ENCODE peak calls at places on chromosomes 16 and 17, in eight cellular contexts. One of them, this sample, is unnamed.

GRCh38 chr16:81519298-81520150 is 74.9 kb downstream of the CMIP start:
- DNase-seq in BJ: no peak
- DNase-seq in GM12865: peak; percentile 26
- DNase-seq in activated naive CD4-positive, alpha-beta T cell: no peak
- DNase-seq in activated CD8-positive, alpha-beta memory T cell treated with anti-CD3 and anti-CD28 coated beads for 24 hours: no peak
- DNase-seq in NCI-H2081: no peak
- DNase-seq in AG08395: no peak
- DNase-seq in H7: no peak
- DNase-seq in this sample: no peak

GRCh38 chr17:19978206-19978802 is 676 bp upstream of the AKAP10 start:
- DNase-seq in activated naive CD4-positive, alpha-beta T cell: no peak
- DNase-seq in AG08395: peak; percentile 7
- DNase-seq in GM12865: no peak
- DNase-seq in activated CD8-positive, alpha-beta memory T cell treated with anti-CD3 and anti-CD28 coated beads for 24 hours: no peak
- DNase-seq in H7: peak; percentile 56
- DNase-seq in BJ: no peak
- DNase-seq in NCI-H2081: no peak
- DNase-seq in this sample: no peak

GRCh38 chr16:81896902-81897301 is 114.4 kb downstream of the SDR42E1 start:
- DNase-seq in activated CD8-positive, alpha-beta memory T cell treated with anti-CD3 and anti-CD28 coated beads for 24 hours: no peak
- DNase-seq in AG08395: no peak
- DNase-seq in activated naive CD4-positive, alpha-beta T cell: no peak
- DNase-seq in BJ: no peak
- DNase-seq in GM12865: no peak
- DNase-seq in NCI-H2081: no peak
- DNase-seq in H7: no peak
- DNase-seq in this sample: no peak

GRCh38 chr17:42325026-42325425 is 36.7 kb downstream of the STAT5A start:
- DNase-seq in activated naive CD4-positive, alpha-beta T cell: no peak
- DNase-seq in NCI-H2081: no peak
- DNase-seq in BJ: peak; percentile 73
- DNase-seq in GM12865: no peak
- DNase-seq in activated CD8-positive, alpha-beta memory T cell treated with anti-CD3 and anti-CD28 coated beads for 24 hours: no peak
- DNase-seq in AG08395: peak; percentile 90
- DNase-seq in H7: no peak
- DNase-seq in this sample: no peak

GRCh38 chr17:80028030-80028429 is 7.6 kb downstream of the TBC1D16 start:
- DNase-seq in GM12865: no peak
- DNase-seq in AG08395: no peak
- DNase-seq in NCI-H2081: peak; percentile 43
- DNase-seq in activated CD8-positive, alpha-beta memory T cell treated with anti-CD3 and anti-CD28 coated beads for 24 hours: no peak
- DNase-seq in activated naive CD4-positive, alpha-beta T cell: no peak
- DNase-seq in BJ: no peak
- DNase-seq in H7: no peak
- DNase-seq in this sample: no peak

GRCh38 chr16:1612320-1613111 is at the start of gene CRAMP1:
- DNase-seq in activated CD8-positive, alpha-beta memory T cell treated with anti-CD3 and anti-CD28 coated beads for 24 hours: no peak
- DNase-seq in NCI-H2081: no peak
- DNase-seq in H7: no peak
- DNase-seq in AG08395: peak; percentile 7
- DNase-seq in GM12865: peak; percentile 18
- DNase-seq in BJ: no peak
- DNase-seq in activated naive CD4-positive, alpha-beta T cell: no peak
- DNase-seq in this sample: no peak

GRCh38 chr16:28538733-28539596 is at the start of gene NUPR1:
- DNase-seq in H7: peak; percentile 52
- DNase-seq in activated CD8-positive, alpha-beta memory T cell treated with anti-CD3 and anti-CD28 coated beads for 24 hours: no peak
- DNase-seq in NCI-H2081: no peak
- DNase-seq in AG08395: peak; percentile 99
- DNase-seq in BJ: peak; percentile 93
- DNase-seq in activated naive CD4-positive, alpha-beta T cell: no peak
- DNase-seq in GM12865: no peak
- DNase-seq in this sample: peak; percentile 93

GRCh38 chr17:34146440-34147043 is 108.5 kb upstream of the CCL2 start:
- DNase-seq in AG08395: no peak
- DNase-seq in H7: peak; percentile 71
- DNase-seq in BJ: no peak
- DNase-seq in activated CD8-positive, alpha-beta memory T cell treated with anti-CD3 and anti-CD28 coated beads for 24 hours: peak; percentile 70
- DNase-seq in activated naive CD4-positive, alpha-beta T cell: peak; percentile 3
- DNase-seq in GM12865: peak; percentile 67
- DNase-seq in NCI-H2081: no peak
- DNase-seq in this sample: no peak

GRCh38 chr17:41420134-41420533 is 4.3 kb downstream of the KRT37 start:
- DNase-seq in NCI-H2081: no peak
- DNase-seq in H7: no peak
- DNase-seq in activated naive CD4-positive, alpha-beta T cell: no peak
- DNase-seq in BJ: no peak
- DNase-seq in AG08395: peak; percentile 58
- DNase-seq in GM12865: no peak
- DNase-seq in activated CD8-positive, alpha-beta memory T cell treated with anti-CD3 and anti-CD28 coated beads for 24 hours: no peak
- DNase-seq in this sample: no peak

GRCh38 chr17:63519972-63520882 is 2.9 kb upstream of the KCNH6 start:
- DNase-seq in H7: no peak
- DNase-seq in activated naive CD4-positive, alpha-beta T cell: no peak
- DNase-seq in BJ: no peak
- DNase-seq in GM12865: no peak
- DNase-seq in activated CD8-positive, alpha-beta memory T cell treated with anti-CD3 and anti-CD28 coated beads for 24 hours: no peak
- DNase-seq in AG08395: no peak
- DNase-seq in NCI-H2081: peak; percentile 93
- DNase-seq in this sample: no peak

GRCh38 chr17:75273968-75274708 is 3.1 kb upstream of the MIF4GD start:
- DNase-seq in activated CD8-positive, alpha-beta memory T cell treated with anti-CD3 and anti-CD28 coated beads for 24 hours: no peak
- DNase-seq in activated naive CD4-positive, alpha-beta T cell: no peak
- DNase-seq in AG08395: peak; percentile 67
- DNase-seq in H7: no peak
- DNase-seq in GM12865: no peak
- DNase-seq in BJ: no peak
- DNase-seq in NCI-H2081: no peak
- DNase-seq in this sample: no peak

GRCh38 chr17:72361892-72362291 is 241.1 kb downstream of the SOX9 start:
- DNase-seq in NCI-H2081: no peak
- DNase-seq in activated naive CD4-positive, alpha-beta T cell: no peak
- DNase-seq in BJ: no peak
- DNase-seq in activated CD8-positive, alpha-beta memory T cell treated with anti-CD3 and anti-CD28 coated beads for 24 hours: no peak
- DNase-seq in H7: no peak
- DNase-seq in AG08395: no peak
- DNase-seq in GM12865: no peak
- DNase-seq in this sample: no peak

GRCh38 chr16:10514369-10515055 is 65.9 kb downstream of the EMP2 start:
- DNase-seq in AG08395: peak; percentile 52
- DNase-seq in BJ: peak; percentile 27
- DNase-seq in activated CD8-positive, alpha-beta memory T cell treated with anti-CD3 and anti-CD28 coated beads for 24 hours: peak; percentile 65
- DNase-seq in NCI-H2081: peak; percentile 2
- DNase-seq in activated naive CD4-positive, alpha-beta T cell: no peak
- DNase-seq in GM12865: peak; percentile 72
- DNase-seq in H7: peak; percentile 62
- DNase-seq in this sample: no peak

GRCh38 chr16:11499295-11500089 is 87.2 kb downstream of the LITAF start:
- DNase-seq in BJ: no peak
- DNase-seq in activated CD8-positive, alpha-beta memory T cell treated with anti-CD3 and anti-CD28 coated beads for 24 hours: no peak
- DNase-seq in NCI-H2081: no peak
- DNase-seq in GM12865: no peak
- DNase-seq in AG08395: no peak
- DNase-seq in H7: peak; percentile 59
- DNase-seq in activated naive CD4-positive, alpha-beta T cell: no peak
- DNase-seq in this sample: no peak

GRCh38 chr17:39485555-39485954 is 24.3 kb downstream of the CDK12 start:
- DNase-seq in AG08395: peak; percentile 72
- DNase-seq in activated naive CD4-positive, alpha-beta T cell: no peak
- DNase-seq in H7: no peak
- DNase-seq in BJ: peak; percentile 94
- DNase-seq in NCI-H2081: no peak
- DNase-seq in activated CD8-positive, alpha-beta memory T cell treated with anti-CD3 and anti-CD28 coated beads for 24 hours: no peak
- DNase-seq in GM12865: no peak
- DNase-seq in this sample: no peak

GRCh38 chr17:17698869-17699351 is 17.7 kb downstream of the RAI1 start:
- DNase-seq in activated CD8-positive, alpha-beta memory T cell treated with anti-CD3 and anti-CD28 coated beads for 24 hours: no peak
- DNase-seq in activated naive CD4-positive, alpha-beta T cell: no peak
- DNase-seq in H7: peak; percentile 76
- DNase-seq in NCI-H2081: no peak
- DNase-seq in BJ: no peak
- DNase-seq in AG08395: no peak
- DNase-seq in GM12865: no peak
- DNase-seq in this sample: no peak

GRCh38 chr17:40107266-40107980 is 7.0 kb upstream of the NR1D1 start:
- DNase-seq in BJ: no peak
- DNase-seq in NCI-H2081: no peak
- DNase-seq in activated CD8-positive, alpha-beta memory T cell treated with anti-CD3 and anti-CD28 coated beads for 24 hours: peak; percentile 79
- DNase-seq in activated naive CD4-positive, alpha-beta T cell: no peak
- DNase-seq in AG08395: no peak
- DNase-seq in GM12865: peak; percentile 59
- DNase-seq in H7: peak; percentile 30
- DNase-seq in this sample: no peak

GRCh38 chr16:1990336-1991134 is 765 bp downstream of the SYNGR3 start:
- DNase-seq in activated naive CD4-positive, alpha-beta T cell: no peak
- DNase-seq in AG08395: no peak
- DNase-seq in NCI-H2081: no peak
- DNase-seq in H7: peak; percentile 96
- DNase-seq in BJ: no peak
- DNase-seq in activated CD8-positive, alpha-beta memory T cell treated with anti-CD3 and anti-CD28 coated beads for 24 hours: no peak
- DNase-seq in GM12865: peak; percentile 54
- DNase-seq in this sample: no peak

GRCh38 chr17:8598913-8599312 is 31.6 kb downstream of the MYH10 start:
- DNase-seq in NCI-H2081: no peak
- DNase-seq in AG08395: no peak
- DNase-seq in GM12865: peak; percentile 24
- DNase-seq in BJ: no peak
- DNase-seq in H7: no peak
- DNase-seq in activated CD8-positive, alpha-beta memory T cell treated with anti-CD3 and anti-CD28 coated beads for 24 hours: no peak
- DNase-seq in activated naive CD4-positive, alpha-beta T cell: no peak
- DNase-seq in this sample: no peak

GRCh38 chr17:59327136-59327878 is 4.1 kb upstream of the YPEL2 start:
- DNase-seq in AG08395: no peak
- DNase-seq in activated naive CD4-positive, alpha-beta T cell: no peak
- DNase-seq in GM12865: no peak
- DNase-seq in activated CD8-positive, alpha-beta memory T cell treated with anti-CD3 and anti-CD28 coated beads for 24 hours: no peak
- DNase-seq in BJ: no peak
- DNase-seq in NCI-H2081: no peak
- DNase-seq in H7: no peak
- DNase-seq in this sample: no peak

This sample was measured in osteocyte.